ENCODE peak calls at places on chromosomes 1 and 21, in seven cellular contexts. One of them, this sample, is unnamed.

GRCh38 chr1:4655674-4656532 is 1.5 kb downstream of the AJAP1 start:
- DNase-seq in NCI-H1417 treated with DMSO at 0.1 percent for 48 hours: no peak
- DNase-seq in esophagus squamous epithelium: no peak
- DNase-seq in tibial artery: no peak
- DNase-seq in activated CD4-positive, alpha-beta T cell treated with anti-CD3 and anti-CD28 coated beads for 24 hours: no peak
- DNase-seq in A172: no peak
- DNase-seq in activated T-helper 2 cell treated with anti-CD3 and anti-CD28 coated beads, Interferon-gamma antibody, Interleukin-2, Interleukin-4, amounts not matched to agents 10 μg/mL and 5 μg/mL and 100 μg/mL, durations not matched to agents 14 hours and 24 hours and 36 hours: no peak
- DNase-seq in this sample: no peak

GRCh38 chr21:43025636-43026180 is 49.9 kb downstream of the CBS start:
- DNase-seq in NCI-H1417 treated with DMSO at 0.1 percent for 48 hours: no peak
- DNase-seq in esophagus squamous epithelium: no peak
- DNase-seq in tibial artery: no peak
- DNase-seq in activated CD4-positive, alpha-beta T cell treated with anti-CD3 and anti-CD28 coated beads for 24 hours: no peak
- DNase-seq in A172: peak
- DNase-seq in activated T-helper 2 cell treated with anti-CD3 and anti-CD28 coated beads, Interferon-gamma antibody, Interleukin-2, Interleukin-4, amounts not matched to agents 10 μg/mL and 5 μg/mL and 100 μg/mL, durations not matched to agents 14 hours and 24 hours and 36 hours: no peak
- DNase-seq in this sample: no peak

GRCh38 chr1:235239821-235240220 is 78.8 kb upstream of the RBM34 start:
- DNase-seq in NCI-H1417 treated with DMSO at 0.1 percent for 48 hours: no peak
- DNase-seq in esophagus squamous epithelium: no peak
- DNase-seq in tibial artery: no peak
- DNase-seq in activated CD4-positive, alpha-beta T cell treated with anti-CD3 and anti-CD28 coated beads for 24 hours: no peak
- DNase-seq in A172: peak
- DNase-seq in activated T-helper 2 cell treated with anti-CD3 and anti-CD28 coated beads, Interferon-gamma antibody, Interleukin-2, Interleukin-4, amounts not matched to agents 10 μg/mL and 5 μg/mL and 100 μg/mL, durations not matched to agents 14 hours and 24 hours and 36 hours: no peak
- DNase-seq in this sample: no peak

GRCh38 chr1:31694910-31695300 is 8.9 kb downstream of the COL16A1 start:
- DNase-seq in NCI-H1417 treated with DMSO at 0.1 percent for 48 hours: no peak
- DNase-seq in esophagus squamous epithelium: no peak
- DNase-seq in tibial artery: no peak
- DNase-seq in activated CD4-positive, alpha-beta T cell treated with anti-CD3 and anti-CD28 coated beads for 24 hours: no peak
- DNase-seq in A172: no peak
- DNase-seq in activated T-helper 2 cell treated with anti-CD3 and anti-CD28 coated beads, Interferon-gamma antibody, Interleukin-2, Interleukin-4, amounts not matched to agents 10 μg/mL and 5 μg/mL and 100 μg/mL, durations not matched to agents 14 hours and 24 hours and 36 hours: no peak
- DNase-seq in this sample: no peak

GRCh38 chr1:85027242-85027983 is 20.9 kb downstream of the MCOLN3 start:
- DNase-seq in NCI-H1417 treated with DMSO at 0.1 percent for 48 hours: no peak
- DNase-seq in esophagus squamous epithelium: no peak
- DNase-seq in tibial artery: no peak
- DNase-seq in activated CD4-positive, alpha-beta T cell treated with anti-CD3 and anti-CD28 coated beads for 24 hours: no peak
- DNase-seq in A172: no peak
- DNase-seq in activated T-helper 2 cell treated with anti-CD3 and anti-CD28 coated beads, Interferon-gamma antibody, Interleukin-2, Interleukin-4, amounts not matched to agents 10 μg/mL and 5 μg/mL and 100 μg/mL, durations not matched to agents 14 hours and 24 hours and 36 hours: no peak
- DNase-seq in this sample: no peak

GRCh38 chr1:45177452-45177851 is 29.0 kb downstream of the ZSWIM5 start:
- DNase-seq in NCI-H1417 treated with DMSO at 0.1 percent for 48 hours: no peak
- DNase-seq in esophagus squamous epithelium: no peak
- DNase-seq in tibial artery: no peak
- DNase-seq in activated CD4-positive, alpha-beta T cell treated with anti-CD3 and anti-CD28 coated beads for 24 hours: no peak
- DNase-seq in A172: no peak
- DNase-seq in activated T-helper 2 cell treated with anti-CD3 and anti-CD28 coated beads, Interferon-gamma antibody, Interleukin-2, Interleukin-4, amounts not matched to agents 10 μg/mL and 5 μg/mL and 100 μg/mL, durations not matched to agents 14 hours and 24 hours and 36 hours: no peak
- DNase-seq in this sample: no peak

GRCh38 chr1:179178965-179179364 is 50.5 kb downstream of the ABL2 start:
- DNase-seq in NCI-H1417 treated with DMSO at 0.1 percent for 48 hours: no peak
- DNase-seq in esophagus squamous epithelium: no peak
- DNase-seq in tibial artery: no peak
- DNase-seq in activated CD4-positive, alpha-beta T cell treated with anti-CD3 and anti-CD28 coated beads for 24 hours: no peak
- DNase-seq in A172: peak
- DNase-seq in activated T-helper 2 cell treated with anti-CD3 and anti-CD28 coated beads, Interferon-gamma antibody, Interleukin-2, Interleukin-4, amounts not matched to agents 10 μg/mL and 5 μg/mL and 100 μg/mL, durations not matched to agents 14 hours and 24 hours and 36 hours: no peak
- DNase-seq in this sample: no peak

GRCh38 chr1:62784509-62785365 is 805 bp downstream of the ATG4C start:
- DNase-seq in NCI-H1417 treated with DMSO at 0.1 percent for 48 hours: no peak
- DNase-seq in esophagus squamous epithelium: no peak
- DNase-seq in tibial artery: no peak
- DNase-seq in activated CD4-positive, alpha-beta T cell treated with anti-CD3 and anti-CD28 coated beads for 24 hours: no peak
- DNase-seq in A172: no peak
- DNase-seq in activated T-helper 2 cell treated with anti-CD3 and anti-CD28 coated beads, Interferon-gamma antibody, Interleukin-2, Interleukin-4, amounts not matched to agents 10 μg/mL and 5 μg/mL and 100 μg/mL, durations not matched to agents 14 hours and 24 hours and 36 hours: no peak
- DNase-seq in this sample: no peak

GRCh38 chr21:42621166-42621827 is 32.1 kb upstream of the PDE9A start:
- DNase-seq in NCI-H1417 treated with DMSO at 0.1 percent for 48 hours: no peak
- DNase-seq in esophagus squamous epithelium: no peak
- DNase-seq in tibial artery: no peak
- DNase-seq in activated CD4-positive, alpha-beta T cell treated with anti-CD3 and anti-CD28 coated beads for 24 hours: no peak
- DNase-seq in A172: no peak
- DNase-seq in activated T-helper 2 cell treated with anti-CD3 and anti-CD28 coated beads, Interferon-gamma antibody, Interleukin-2, Interleukin-4, amounts not matched to agents 10 μg/mL and 5 μg/mL and 100 μg/mL, durations not matched to agents 14 hours and 24 hours and 36 hours: no peak
- DNase-seq in this sample: no peak

GRCh38 chr1:17119076-17119743 is at the start of gene PADI2:
- DNase-seq in NCI-H1417 treated with DMSO at 0.1 percent for 48 hours: no peak
- DNase-seq in esophagus squamous epithelium: no peak
- DNase-seq in tibial artery: no peak
- DNase-seq in activated CD4-positive, alpha-beta T cell treated with anti-CD3 and anti-CD28 coated beads for 24 hours: peak
- DNase-seq in A172: no peak
- DNase-seq in activated T-helper 2 cell treated with anti-CD3 and anti-CD28 coated beads, Interferon-gamma antibody, Interleukin-2, Interleukin-4, amounts not matched to agents 10 μg/mL and 5 μg/mL and 100 μg/mL, durations not matched to agents 14 hours and 24 hours and 36 hours: peak
- DNase-seq in this sample: no peak

GRCh38 chr1:203512830-203513578 is 19.1 kb downstream of the OPTC start:
- DNase-seq in NCI-H1417 treated with DMSO at 0.1 percent for 48 hours: no peak
- DNase-seq in esophagus squamous epithelium: no peak
- DNase-seq in tibial artery: peak
- DNase-seq in activated CD4-positive, alpha-beta T cell treated with anti-CD3 and anti-CD28 coated beads for 24 hours: peak
- DNase-seq in A172: peak
- DNase-seq in activated T-helper 2 cell treated with anti-CD3 and anti-CD28 coated beads, Interferon-gamma antibody, Interleukin-2, Interleukin-4, amounts not matched to agents 10 μg/mL and 5 μg/mL and 100 μg/mL, durations not matched to agents 14 hours and 24 hours and 36 hours: no peak
- DNase-seq in this sample: no peak

GRCh38 chr1:167627615-167627864 is 2.5 kb upstream of the RCSD1 start:
- DNase-seq in NCI-H1417 treated with DMSO at 0.1 percent for 48 hours: no peak
- DNase-seq in esophagus squamous epithelium: no peak
- DNase-seq in tibial artery: no peak
- DNase-seq in activated CD4-positive, alpha-beta T cell treated with anti-CD3 and anti-CD28 coated beads for 24 hours: no peak
- DNase-seq in A172: no peak
- DNase-seq in activated T-helper 2 cell treated with anti-CD3 and anti-CD28 coated beads, Interferon-gamma antibody, Interleukin-2, Interleukin-4, amounts not matched to agents 10 μg/mL and 5 μg/mL and 100 μg/mL, durations not matched to agents 14 hours and 24 hours and 36 hours: no peak
- DNase-seq in this sample: no peak

GRCh38 chr1:168092151-168092550 is 44.6 kb downstream of the GPR161 start:
- DNase-seq in NCI-H1417 treated with DMSO at 0.1 percent for 48 hours: no peak
- DNase-seq in esophagus squamous epithelium: no peak
- DNase-seq in tibial artery: no peak
- DNase-seq in activated CD4-positive, alpha-beta T cell treated with anti-CD3 and anti-CD28 coated beads for 24 hours: no peak
- DNase-seq in A172: no peak
- DNase-seq in activated T-helper 2 cell treated with anti-CD3 and anti-CD28 coated beads, Interferon-gamma antibody, Interleukin-2, Interleukin-4, amounts not matched to agents 10 μg/mL and 5 μg/mL and 100 μg/mL, durations not matched to agents 14 hours and 24 hours and 36 hours: no peak
- DNase-seq in this sample: no peak

GRCh38 chr1:94669213-94669612 is 127.7 kb upstream of the F3 start:
- DNase-seq in NCI-H1417 treated with DMSO at 0.1 percent for 48 hours: no peak
- DNase-seq in esophagus squamous epithelium: no peak
- DNase-seq in tibial artery: no peak
- DNase-seq in activated CD4-positive, alpha-beta T cell treated with anti-CD3 and anti-CD28 coated beads for 24 hours: no peak
- DNase-seq in A172: no peak
- DNase-seq in activated T-helper 2 cell treated with anti-CD3 and anti-CD28 coated beads, Interferon-gamma antibody, Interleukin-2, Interleukin-4, amounts not matched to agents 10 μg/mL and 5 μg/mL and 100 μg/mL, durations not matched to agents 14 hours and 24 hours and 36 hours: no peak
- DNase-seq in this sample: no peak

GRCh38 chr1:64194168-64195088 is 9.0 kb upstream of the UBE2U start:
- DNase-seq in NCI-H1417 treated with DMSO at 0.1 percent for 48 hours: no peak
- DNase-seq in esophagus squamous epithelium: no peak
- DNase-seq in tibial artery: no peak
- DNase-seq in activated CD4-positive, alpha-beta T cell treated with anti-CD3 and anti-CD28 coated beads for 24 hours: no peak
- DNase-seq in A172: no peak
- DNase-seq in activated T-helper 2 cell treated with anti-CD3 and anti-CD28 coated beads, Interferon-gamma antibody, Interleukin-2, Interleukin-4, amounts not matched to agents 10 μg/mL and 5 μg/mL and 100 μg/mL, durations not matched to agents 14 hours and 24 hours and 36 hours: no peak
- DNase-seq in this sample: no peak

GRCh38 chr1:41609166-41609883 is 124.8 kb upstream of the EDN2 start:
- DNase-seq in NCI-H1417 treated with DMSO at 0.1 percent for 48 hours: no peak
- DNase-seq in esophagus squamous epithelium: no peak
- DNase-seq in tibial artery: no peak
- DNase-seq in activated CD4-positive, alpha-beta T cell treated with anti-CD3 and anti-CD28 coated beads for 24 hours: no peak
- DNase-seq in A172: no peak
- DNase-seq in activated T-helper 2 cell treated with anti-CD3 and anti-CD28 coated beads, Interferon-gamma antibody, Interleukin-2, Interleukin-4, amounts not matched to agents 10 μg/mL and 5 μg/mL and 100 μg/mL, durations not matched to agents 14 hours and 24 hours and 36 hours: no peak
- DNase-seq in this sample: no peak

GRCh38 chr1:186643600-186643999 is 36.6 kb downstream of the PTGS2 start:
- DNase-seq in NCI-H1417 treated with DMSO at 0.1 percent for 48 hours: no peak
- DNase-seq in esophagus squamous epithelium: no peak
- DNase-seq in tibial artery: no peak
- DNase-seq in activated CD4-positive, alpha-beta T cell treated with anti-CD3 and anti-CD28 coated beads for 24 hours: no peak
- DNase-seq in A172: peak
- DNase-seq in activated T-helper 2 cell treated with anti-CD3 and anti-CD28 coated beads, Interferon-gamma antibody, Interleukin-2, Interleukin-4, amounts not matched to agents 10 μg/mL and 5 μg/mL and 100 μg/mL, durations not matched to agents 14 hours and 24 hours and 36 hours: no peak
- DNase-seq in this sample: no peak

GRCh38 chr1:209756608-209757445 is 974 bp downstream of the TRAF3IP3 start:
- DNase-seq in NCI-H1417 treated with DMSO at 0.1 percent for 48 hours: no peak
- DNase-seq in esophagus squamous epithelium: no peak
- DNase-seq in tibial artery: no peak
- DNase-seq in activated CD4-positive, alpha-beta T cell treated with anti-CD3 and anti-CD28 coated beads for 24 hours: no peak
- DNase-seq in A172: no peak
- DNase-seq in activated T-helper 2 cell treated with anti-CD3 and anti-CD28 coated beads, Interferon-gamma antibody, Interleukin-2, Interleukin-4, amounts not matched to agents 10 μg/mL and 5 μg/mL and 100 μg/mL, durations not matched to agents 14 hours and 24 hours and 36 hours: peak
- DNase-seq in this sample: peak

GRCh38 chr1:208223136-208223535 is 21.0 kb downstream of the PLXNA2 start:
- DNase-seq in NCI-H1417 treated with DMSO at 0.1 percent for 48 hours: no peak
- DNase-seq in esophagus squamous epithelium: no peak
- DNase-seq in tibial artery: no peak
- DNase-seq in activated CD4-positive, alpha-beta T cell treated with anti-CD3 and anti-CD28 coated beads for 24 hours: no peak
- DNase-seq in A172: peak
- DNase-seq in activated T-helper 2 cell treated with anti-CD3 and anti-CD28 coated beads, Interferon-gamma antibody, Interleukin-2, Interleukin-4, amounts not matched to agents 10 μg/mL and 5 μg/mL and 100 μg/mL, durations not matched to agents 14 hours and 24 hours and 36 hours: no peak
- DNase-seq in this sample: no peak

GRCh38 chr1:68111804-68112436 is 61.5 kb upstream of the DIRAS3 start:
- DNase-seq in NCI-H1417 treated with DMSO at 0.1 percent for 48 hours: no peak
- DNase-seq in esophagus squamous epithelium: no peak
- DNase-seq in tibial artery: peak
- DNase-seq in activated CD4-positive, alpha-beta T cell treated with anti-CD3 and anti-CD28 coated beads for 24 hours: no peak
- DNase-seq in A172: peak
- DNase-seq in activated T-helper 2 cell treated with anti-CD3 and anti-CD28 coated beads, Interferon-gamma antibody, Interleukin-2, Interleukin-4, amounts not matched to agents 10 μg/mL and 5 μg/mL and 100 μg/mL, durations not matched to agents 14 hours and 24 hours and 36 hours: no peak
- DNase-seq in this sample: no peak

GRCh38 chr1:213666113-213666512 is 321.7 kb upstream of the PROX1 start:
- DNase-seq in NCI-H1417 treated with DMSO at 0.1 percent for 48 hours: peak
- DNase-seq in esophagus squamous epithelium: no peak
- DNase-seq in tibial artery: no peak
- DNase-seq in activated CD4-positive, alpha-beta T cell treated with anti-CD3 and anti-CD28 coated beads for 24 hours: no peak
- DNase-seq in A172: no peak
- DNase-seq in activated T-helper 2 cell treated with anti-CD3 and anti-CD28 coated beads, Interferon-gamma antibody, Interleukin-2, Interleukin-4, amounts not matched to agents 10 μg/mL and 5 μg/mL and 100 μg/mL, durations not matched to agents 14 hours and 24 hours and 36 hours: no peak
- DNase-seq in this sample: no peak

GRCh38 chr1:88180449-88181108 is 503.5 kb upstream of the PKN2 start:
- DNase-seq in NCI-H1417 treated with DMSO at 0.1 percent for 48 hours: peak
- DNase-seq in esophagus squamous epithelium: no peak
- DNase-seq in tibial artery: peak
- DNase-seq in activated CD4-positive, alpha-beta T cell treated with anti-CD3 and anti-CD28 coated beads for 24 hours: peak
- DNase-seq in A172: peak
- DNase-seq in activated T-helper 2 cell treated with anti-CD3 and anti-CD28 coated beads, Interferon-gamma antibody, Interleukin-2, Interleukin-4, amounts not matched to agents 10 μg/mL and 5 μg/mL and 100 μg/mL, durations not matched to agents 14 hours and 24 hours and 36 hours: peak
- DNase-seq in this sample: peak

GRCh38 chr1:119288751-119289150 is 79.8 kb upstream of the HAO2 start:
- DNase-seq in NCI-H1417 treated with DMSO at 0.1 percent for 48 hours: no peak
- DNase-seq in esophagus squamous epithelium: no peak
- DNase-seq in tibial artery: no peak
- DNase-seq in activated CD4-positive, alpha-beta T cell treated with anti-CD3 and anti-CD28 coated beads for 24 hours: no peak
- DNase-seq in A172: peak
- DNase-seq in activated T-helper 2 cell treated with anti-CD3 and anti-CD28 coated beads, Interferon-gamma antibody, Interleukin-2, Interleukin-4, amounts not matched to agents 10 μg/mL and 5 μg/mL and 100 μg/mL, durations not matched to agents 14 hours and 24 hours and 36 hours: no peak
- DNase-seq in this sample: no peak

GRCh38 chr1:233859446-233859845 is 45.0 kb upstream of the SLC35F3 start:
- DNase-seq in NCI-H1417 treated with DMSO at 0.1 percent for 48 hours: no peak
- DNase-seq in esophagus squamous epithelium: no peak
- DNase-seq in tibial artery: no peak
- DNase-seq in activated CD4-positive, alpha-beta T cell treated with anti-CD3 and anti-CD28 coated beads for 24 hours: no peak
- DNase-seq in A172: no peak
- DNase-seq in activated T-helper 2 cell treated with anti-CD3 and anti-CD28 coated beads, Interferon-gamma antibody, Interleukin-2, Interleukin-4, amounts not matched to agents 10 μg/mL and 5 μg/mL and 100 μg/mL, durations not matched to agents 14 hours and 24 hours and 36 hours: no peak
- DNase-seq in this sample: no peak

GRCh38 chr1:53145942-53146708 is 3.7 kb upstream of the SLC1A7 start:
- DNase-seq in NCI-H1417 treated with DMSO at 0.1 percent for 48 hours: no peak
- DNase-seq in esophagus squamous epithelium: no peak
- DNase-seq in tibial artery: peak
- DNase-seq in activated CD4-positive, alpha-beta T cell treated with anti-CD3 and anti-CD28 coated beads for 24 hours: no peak
- DNase-seq in A172: peak
- DNase-seq in activated T-helper 2 cell treated with anti-CD3 and anti-CD28 coated beads, Interferon-gamma antibody, Interleukin-2, Interleukin-4, amounts not matched to agents 10 μg/mL and 5 μg/mL and 100 μg/mL, durations not matched to agents 14 hours and 24 hours and 36 hours: no peak
- DNase-seq in this sample: no peak

GRCh38 chr1:210647406-210648333 is 319.0 kb downstream of the HHAT start:
- DNase-seq in NCI-H1417 treated with DMSO at 0.1 percent for 48 hours: no peak
- DNase-seq in esophagus squamous epithelium: no peak
- DNase-seq in tibial artery: no peak
- DNase-seq in activated CD4-positive, alpha-beta T cell treated with anti-CD3 and anti-CD28 coated beads for 24 hours: no peak
- DNase-seq in A172: peak
- DNase-seq in activated T-helper 2 cell treated with anti-CD3 and anti-CD28 coated beads, Interferon-gamma antibody, Interleukin-2, Interleukin-4, amounts not matched to agents 10 μg/mL and 5 μg/mL and 100 μg/mL, durations not matched to agents 14 hours and 24 hours and 36 hours: no peak
- DNase-seq in this sample: no peak

GRCh38 chr1:228174482-228175315 is 9.1 kb downstream of the IBA57 start:
- DNase-seq in NCI-H1417 treated with DMSO at 0.1 percent for 48 hours: no peak
- DNase-seq in esophagus squamous epithelium: no peak
- DNase-seq in tibial artery: peak
- DNase-seq in activated CD4-positive, alpha-beta T cell treated with anti-CD3 and anti-CD28 coated beads for 24 hours: no peak
- DNase-seq in A172: no peak
- DNase-seq in activated T-helper 2 cell treated with anti-CD3 and anti-CD28 coated beads, Interferon-gamma antibody, Interleukin-2, Interleukin-4, amounts not matched to agents 10 μg/mL and 5 μg/mL and 100 μg/mL, durations not matched to agents 14 hours and 24 hours and 36 hours: no peak
- DNase-seq in this sample: peak

GRCh38 chr1:44407430-44408180 is 2.5 kb downstream of the RNF220 start:
- DNase-seq in NCI-H1417 treated with DMSO at 0.1 percent for 48 hours: no peak
- DNase-seq in esophagus squamous epithelium: no peak
- DNase-seq in tibial artery: no peak
- DNase-seq in activated CD4-positive, alpha-beta T cell treated with anti-CD3 and anti-CD28 coated beads for 24 hours: no peak
- DNase-seq in A172: no peak
- DNase-seq in activated T-helper 2 cell treated with anti-CD3 and anti-CD28 coated beads, Interferon-gamma antibody, Interleukin-2, Interleukin-4, amounts not matched to agents 10 μg/mL and 5 μg/mL and 100 μg/mL, durations not matched to agents 14 hours and 24 hours and 36 hours: no peak
- DNase-seq in this sample: no peak

GRCh38 chr1:41109316-41110263 is 88.1 kb upstream of the SLFNL1 start:
- DNase-seq in NCI-H1417 treated with DMSO at 0.1 percent for 48 hours: no peak
- DNase-seq in esophagus squamous epithelium: no peak
- DNase-seq in tibial artery: peak
- DNase-seq in activated CD4-positive, alpha-beta T cell treated with anti-CD3 and anti-CD28 coated beads for 24 hours: no peak
- DNase-seq in A172: peak
- DNase-seq in activated T-helper 2 cell treated with anti-CD3 and anti-CD28 coated beads, Interferon-gamma antibody, Interleukin-2, Interleukin-4, amounts not matched to agents 10 μg/mL and 5 μg/mL and 100 μg/mL, durations not matched to agents 14 hours and 24 hours and 36 hours: no peak
- DNase-seq in this sample: no peak

GRCh38 chr1:147822292-147822691 is 61.9 kb upstream of the GJA5 start:
- DNase-seq in NCI-H1417 treated with DMSO at 0.1 percent for 48 hours: no peak
- DNase-seq in esophagus squamous epithelium: no peak
- DNase-seq in tibial artery: no peak
- DNase-seq in activated CD4-positive, alpha-beta T cell treated with anti-CD3 and anti-CD28 coated beads for 24 hours: no peak
- DNase-seq in A172: peak
- DNase-seq in activated T-helper 2 cell treated with anti-CD3 and anti-CD28 coated beads, Interferon-gamma antibody, Interleukin-2, Interleukin-4, amounts not matched to agents 10 μg/mL and 5 μg/mL and 100 μg/mL, durations not matched to agents 14 hours and 24 hours and 36 hours: no peak
- DNase-seq in this sample: no peak

GRCh38 chr1:147757015-147757990 is 3.1 kb downstream of the GJA5 start:
- DNase-seq in NCI-H1417 treated with DMSO at 0.1 percent for 48 hours: no peak
- DNase-seq in esophagus squamous epithelium: no peak
- DNase-seq in tibial artery: no peak
- DNase-seq in activated CD4-positive, alpha-beta T cell treated with anti-CD3 and anti-CD28 coated beads for 24 hours: no peak
- DNase-seq in A172: no peak
- DNase-seq in activated T-helper 2 cell treated with anti-CD3 and anti-CD28 coated beads, Interferon-gamma antibody, Interleukin-2, Interleukin-4, amounts not matched to agents 10 μg/mL and 5 μg/mL and 100 μg/mL, durations not matched to agents 14 hours and 24 hours and 36 hours: no peak
- DNase-seq in this sample: no peak

GRCh38 chr21:38912355-38912619 is 106.6 kb downstream of the ETS2 start:
- DNase-seq in NCI-H1417 treated with DMSO at 0.1 percent for 48 hours: no peak
- DNase-seq in esophagus squamous epithelium: no peak
- DNase-seq in tibial artery: no peak
- DNase-seq in activated CD4-positive, alpha-beta T cell treated with anti-CD3 and anti-CD28 coated beads for 24 hours: no peak
- DNase-seq in A172: no peak
- DNase-seq in activated T-helper 2 cell treated with anti-CD3 and anti-CD28 coated beads, Interferon-gamma antibody, Interleukin-2, Interleukin-4, amounts not matched to agents 10 μg/mL and 5 μg/mL and 100 μg/mL, durations not matched to agents 14 hours and 24 hours and 36 hours: no peak
- DNase-seq in this sample: no peak